ENCODE peak calls at places on chromosomes 11 and 22, in five cellular contexts. B is neuronal stem cell, Y is IMR-90, A is trophoblast cell, E is H1. S is an unnamed sample.

GRCh38 chr11:73012121-73012863 is 129.8 kb downstream of the FCHSD2 start:
- DNase-seq in Y (peak; percentile 59), A (no peak), E (no peak), B (no peak), S (peak; percentile 48)

GRCh38 chr22:19679476-19680099 is 34.7 kb upstream of the SEPTIN5 start:
- DNase-seq in E (no peak), B (no peak), A (peak; percentile 32), Y (no peak), S (peak; percentile 2)

GRCh38 chr11:92340839-92341238 is 116.2 kb downstream of the FAT3 start:
- DNase-seq in E (no peak), Y (peak; percentile 2), B (no peak), A (peak; percentile 49), S (no peak)

GRCh38 chr22:41285441-41285819 is 557 bp downstream of the RANGAP1 start:
- DNase-seq in E (no peak), A (peak; percentile 98), B (peak; percentile 37), Y (peak; percentile 96), S (peak; percentile 97)

GRCh38 chr11:120651396-120651795 is 139.8 kb downstream of the GRIK4 start:
- DNase-seq in A (no peak), B (no peak), Y (no peak), E (no peak), S (no peak)

GRCh38 chr11:2077061-2077802 is 62.0 kb downstream of the IGF2 start:
- DNase-seq in B (no peak), E (no peak), Y (peak; percentile 65), A (peak; percentile 9), S (peak; percentile 90)

GRCh38 chr11:78197816-78198215 is 9.1 kb downstream of the USP35 start:
- DNase-seq in E (no peak), B (no peak), A (no peak), Y (no peak), S (no peak)

GRCh38 chr11:21316591-21316990 is 647.2 kb downstream of the NELL1 start:
- DNase-seq in E (no peak), Y (no peak), A (no peak), B (no peak), S (no peak)

GRCh38 chr11:35367491-35367890 is 51.9 kb downstream of the SLC1A2 start:
- DNase-seq in Y (peak; percentile 92), B (no peak), A (peak; percentile 27), E (no peak), S (peak; percentile 67)

GRCh38 chr11:2265854-2266585 is 4.4 kb downstream of the ASCL2 start:
- DNase-seq in B (no peak), A (no peak), E (no peak), Y (no peak), S (no peak)

GRCh38 chr11:41431784-41432183 is 27.7 kb downstream of the LRRC4C start:
- DNase-seq in E (no peak), B (no peak), A (no peak), Y (no peak), S (no peak)

GRCh38 chr22:20238567-20239062 is 29.5 kb downstream of the RTN4R start:
- DNase-seq in E (peak; percentile 34), B (peak; percentile 38), Y (no peak), A (peak; percentile 12), S (peak; percentile 9)

GRCh38 chr11:77175869-77176539 is 48.0 kb downstream of the MYO7A start:
- DNase-seq in Y (no peak), E (no peak), B (no peak), A (no peak), S (peak; percentile 5)

GRCh38 chr22:46971141-46971775 is 208.8 kb downstream of the TBC1D22A start:
- DNase-seq in E (no peak), B (no peak), A (no peak), Y (peak; percentile 83), S (peak; percentile 81)

GRCh38 chr11:120186799-120187591 is 23.8 kb upstream of the OAF start:
- DNase-seq in A (no peak), E (no peak), Y (peak; percentile 61), B (no peak), S (no peak)

GRCh38 chr11:47254381-47254780 is 3.4 kb upstream of the NR1H3 start:
- DNase-seq in E (no peak), A (no peak), Y (no peak), B (no peak), S (peak; percentile 62)

GRCh38 chr11:19938051-19938856 is 222.0 kb downstream of the DBX1 start:
- DNase-seq in E (no peak), Y (peak; percentile 54), B (no peak), A (peak; percentile 43), S (peak; percentile 70)

GRCh38 chr11:12949456-12949855 is 59.7 kb upstream of the RASSF10 start:
- DNase-seq in Y (no peak), E (no peak), B (no peak), A (no peak), S (no peak)

GRCh38 chr11:66484825-66485380 is 4.7 kb downstream of the DPP3 start:
- DNase-seq in E (no peak), A (no peak), Y (no peak), B (no peak), S (no peak)

GRCh38 chr11:21888814-21889213 is 304.1 kb upstream of the ANO5 start:
- DNase-seq in E (no peak), Y (no peak), A (peak; percentile 58), B (no peak), S (no peak)

GRCh38 chr11:22879615-22880014 is 19.3 kb upstream of the CCDC179 start:
- DNase-seq in A (peak; percentile 31), Y (peak; percentile 40), E (no peak), B (no peak), S (no peak)

GRCh38 chr22:35914665-35915476 is 113.8 kb downstream of the RBFOX2 start:
- DNase-seq in B (peak; percentile 87), Y (peak; percentile 91), A (no peak), E (peak; percentile 50), S (peak; percentile 95)

GRCh38 chr22:38454361-38455062 is 487 bp downstream of the KCNJ4 start:
- DNase-seq in E (no peak), B (no peak), A (no peak), Y (no peak), S (no peak)

GRCh38 chr22:38456841-38457699 is 2.1 kb upstream of the KCNJ4 start:
- DNase-seq in E (no peak), Y (no peak), A (no peak), B (no peak), S (no peak)

GRCh38 chr22:38456272-38456837 is 1.4 kb upstream of the KCNJ4 start:
- DNase-seq in A (no peak), E (no peak), Y (no peak), B (no peak), S (no peak)

GRCh38 chr22:38455063-38455529 is at the start of gene KCNJ4:
- DNase-seq in A (no peak), E (no peak), Y (no peak), B (no peak), S (no peak)

DNA sequence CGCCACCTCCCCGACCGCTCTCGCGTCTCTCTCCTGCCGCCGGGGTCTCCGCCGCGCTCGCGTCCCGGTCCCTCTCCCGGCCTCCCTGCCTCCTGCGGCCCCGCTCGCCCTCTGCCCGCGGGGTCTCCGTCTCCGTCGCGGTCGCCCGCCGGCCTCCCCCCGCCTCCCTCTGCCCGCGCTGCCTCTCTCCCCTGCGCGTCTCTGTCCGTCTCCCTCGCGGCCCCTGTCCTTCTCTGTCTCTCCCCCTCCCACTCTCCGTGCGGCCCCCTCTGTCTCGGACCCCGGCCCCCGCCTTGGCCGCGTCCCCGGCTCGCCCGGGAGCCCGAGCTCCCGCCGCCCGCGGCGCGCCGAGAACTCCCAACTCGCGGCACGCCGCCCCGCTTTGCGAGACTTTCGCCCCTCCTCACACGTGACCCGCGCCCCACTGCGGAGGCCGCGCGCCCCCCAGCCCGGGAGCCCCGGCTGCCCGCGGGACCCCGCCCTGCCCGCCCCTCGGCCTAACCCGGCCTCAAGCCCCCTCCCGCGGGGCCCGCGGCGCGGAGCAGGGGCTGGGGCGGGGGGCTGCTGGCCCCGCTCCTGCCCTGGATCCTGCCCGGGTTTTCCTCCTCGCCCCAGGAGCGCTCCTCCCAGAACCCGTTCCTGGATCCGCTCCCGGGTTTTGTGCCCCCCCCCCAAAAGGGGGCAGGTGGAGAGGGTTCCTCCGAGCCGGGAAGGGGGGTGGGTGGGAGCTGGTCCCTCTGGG is 702 bp upstream of the KCNJ4 start:
- DNase-seq in E (no peak), A (no peak), B (peak; percentile 73), Y (peak; percentile 26), S (peak; percentile 52)
- H2AFZ ChIP-seq in E (no peak overlapping the region), A (peak overlapping the region; percentile 64), B (peak overlapping the region; percentile 98), Y (peak overlapping the region; percentile 80), S (peak overlapping the region; percentile 32)

GRCh38 chr11:69512790-69513189 is 31.3 kb downstream of the LINC01488 start:
- DNase-seq in A (no peak), E (no peak), B (no peak), Y (no peak), S (no peak)
- H4K91ac ChIP-seq in A (no peak overlapping the region), E (no peak overlapping the region), B (no peak overlapping the region), Y (no peak overlapping the region), S (peak overlapping the region; percentile 2)

DNA sequence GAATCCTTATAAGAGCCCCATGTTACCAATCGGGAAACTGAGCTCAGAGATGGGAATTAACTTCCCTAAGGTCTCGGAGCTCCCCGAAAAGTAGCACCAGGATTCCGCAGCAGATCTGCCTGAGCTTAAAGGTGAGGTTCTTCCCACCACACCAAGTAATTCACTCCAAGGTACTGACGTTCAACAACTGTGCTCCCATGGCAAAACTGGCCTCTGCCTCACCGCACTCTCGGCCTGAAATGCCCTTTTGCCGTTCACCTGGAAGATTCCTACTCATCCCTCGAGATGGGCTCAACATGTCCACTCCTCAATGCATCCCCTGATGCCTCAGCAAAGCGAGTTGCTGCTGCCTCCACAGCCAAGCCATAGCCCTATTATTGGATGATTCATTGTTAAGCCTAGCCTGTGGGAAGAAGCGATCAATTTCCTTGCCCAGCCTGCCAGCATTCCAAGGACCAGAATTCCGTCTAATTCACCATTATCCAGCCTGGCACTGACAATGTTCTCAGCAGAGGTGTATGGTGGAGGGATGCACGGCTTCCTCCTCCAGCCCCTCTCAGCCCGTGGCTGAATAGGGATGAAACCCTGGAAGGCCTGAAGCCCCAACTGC is 4.2 kb downstream of the PLAAT3 start:
- DNase-seq in B (no peak), Y (no peak), A (no peak), E (no peak), S (no peak)
- H3K4me3 ChIP-seq in B (no peak overlapping the region), Y (no peak overlapping the region), A (no peak overlapping the region), E (no peak overlapping the region), S (peak overlapping the region; percentile 38)

GRCh38 chr22:49075150-49075549 is 752.5 kb downstream of the BRD1 start:
- DNase-seq in A (no peak), Y (no peak), E (no peak), B (no peak), S (no peak)

GRCh38 chr22:49076300-49077035 is 751.2 kb downstream of the BRD1 start:
- DNase-seq in Y (no peak), A (no peak), E (no peak), B (peak; percentile 18), S (no peak)

GRCh38 chr22:49072996-49073645 is 754.6 kb downstream of the BRD1 start:
- DNase-seq in A (no peak), E (no peak), B (no peak), Y (no peak), S (no peak)

GRCh38 chr22:49077036-49077393 is 750.7 kb downstream of the BRD1 start:
- DNase-seq in E (no peak), Y (no peak), A (no peak), B (no peak), S (no peak)

DNA sequence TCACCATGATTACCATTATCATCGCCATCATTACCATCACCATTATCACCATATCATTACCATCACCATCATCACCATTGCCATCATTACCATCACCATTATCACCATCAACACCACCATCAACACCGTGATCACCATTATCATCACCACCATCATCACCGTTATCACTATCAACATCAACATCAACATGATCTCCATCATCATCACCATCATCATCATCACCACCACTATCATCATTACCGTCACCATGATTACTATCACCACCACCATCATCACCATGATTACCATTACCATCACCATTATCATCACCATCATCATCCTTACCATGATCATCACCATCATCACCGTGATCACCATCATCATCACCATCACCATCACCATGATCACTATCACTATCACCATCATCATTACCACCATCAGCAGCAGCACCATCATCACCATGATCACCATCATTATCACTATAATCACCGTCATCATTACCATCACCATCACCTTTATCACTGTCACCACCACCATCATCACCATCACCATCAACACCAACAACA is 753.7 kb downstream of the BRD1 start:
- DNase-seq in B (no peak), E (no peak), Y (no peak), A (no peak), S (no peak)
- H2AFZ ChIP-seq in B (no peak overlapping the region), E (no peak overlapping the region), Y (no peak overlapping the region), A (no peak overlapping the region), S (no peak overlapping the region)